ENCODE peak calls at places on chromosomes 2 and 18, in six cellular contexts. One of them, this sample, is unnamed.

GRCh38 chr2:106124126-106124756 is 69.9 kb downstream of the UXS1 start:
- DNase-seq in choroid plexus epithelial cell: no peak
- DNase-seq in sigmoid colon: no peak
- DNase-seq in foreskin fibroblast: no peak
- DNase-seq in endothelial cell of umbilical vein: no peak
- DNase-seq in HFF-Myc: no peak
- DNase-seq in this sample: no peak

GRCh38 chr18:24616638-24617037 is 156.2 kb downstream of the HRH4 start:
- DNase-seq in choroid plexus epithelial cell: no peak
- DNase-seq in sigmoid colon: no peak
- DNase-seq in foreskin fibroblast: no peak
- DNase-seq in endothelial cell of umbilical vein: no peak
- DNase-seq in HFF-Myc: no peak
- DNase-seq in this sample: no peak

GRCh38 chr2:190435031-190435677 is 27.0 kb downstream of the MFSD6 start:
- DNase-seq in choroid plexus epithelial cell: no peak
- DNase-seq in sigmoid colon: no peak
- DNase-seq in foreskin fibroblast: no peak
- DNase-seq in endothelial cell of umbilical vein: no peak
- DNase-seq in HFF-Myc: no peak
- DNase-seq in this sample: no peak

GRCh38 chr18:9627642-9628041 is 13.3 kb upstream of the PPP4R1 start:
- DNase-seq in choroid plexus epithelial cell: peak; percentile 76
- DNase-seq in sigmoid colon: no peak
- DNase-seq in foreskin fibroblast: no peak
- DNase-seq in endothelial cell of umbilical vein: no peak
- DNase-seq in HFF-Myc: no peak
- DNase-seq in this sample: no peak

GRCh38 chr2:162029287-162029901 is 44.6 kb downstream of the DPP4 start:
- DNase-seq in choroid plexus epithelial cell: no peak
- DNase-seq in sigmoid colon: no peak
- DNase-seq in foreskin fibroblast: peak; percentile 82
- DNase-seq in endothelial cell of umbilical vein: peak; percentile 42
- DNase-seq in HFF-Myc: peak; percentile 40
- DNase-seq in this sample: no peak

GRCh38 chr2:234993547-234993981 is 41.7 kb downstream of the SH3BP4 start:
- DNase-seq in choroid plexus epithelial cell: no peak
- DNase-seq in sigmoid colon: no peak
- DNase-seq in foreskin fibroblast: no peak
- DNase-seq in endothelial cell of umbilical vein: no peak
- DNase-seq in HFF-Myc: no peak
- DNase-seq in this sample: no peak

GRCh38 chr2:229218329-229218921 is 52.7 kb downstream of the PID1 start:
- DNase-seq in choroid plexus epithelial cell: no peak
- DNase-seq in sigmoid colon: no peak
- DNase-seq in foreskin fibroblast: no peak
- DNase-seq in endothelial cell of umbilical vein: no peak
- DNase-seq in HFF-Myc: no peak
- DNase-seq in this sample: no peak

GRCh38 chr18:32095156-32095555 is 3.5 kb downstream of the RNF138 start:
- DNase-seq in choroid plexus epithelial cell: no peak
- DNase-seq in sigmoid colon: no peak
- DNase-seq in foreskin fibroblast: peak; percentile 1
- DNase-seq in endothelial cell of umbilical vein: no peak
- DNase-seq in HFF-Myc: no peak
- DNase-seq in this sample: no peak

GRCh38 chr2:71453404-71454220 is at the start of gene DYSF:
- DNase-seq in choroid plexus epithelial cell: peak; percentile 44
- DNase-seq in sigmoid colon: peak; percentile 78
- DNase-seq in foreskin fibroblast: peak; percentile 13
- DNase-seq in endothelial cell of umbilical vein: no peak
- DNase-seq in HFF-Myc: no peak
- DNase-seq in this sample: no peak

GRCh38 chr2:28751956-28752607 is 452 bp downstream of the PPP1CB start:
- DNase-seq in choroid plexus epithelial cell: no peak
- DNase-seq in sigmoid colon: peak; percentile 74
- DNase-seq in foreskin fibroblast: no peak
- DNase-seq in endothelial cell of umbilical vein: no peak
- DNase-seq in HFF-Myc: no peak
- DNase-seq in this sample: no peak

GRCh38 chr2:228875152-228875875 is 395.8 kb downstream of the PID1 start:
- DNase-seq in choroid plexus epithelial cell: peak; percentile 36
- DNase-seq in sigmoid colon: no peak
- DNase-seq in foreskin fibroblast: peak; percentile 69
- DNase-seq in endothelial cell of umbilical vein: no peak
- DNase-seq in HFF-Myc: peak; percentile 59
- DNase-seq in this sample: peak; percentile 23

GRCh38 chr2:50772607-50773006 is 259.3 kb downstream of the NRXN1 start:
- DNase-seq in choroid plexus epithelial cell: no peak
- DNase-seq in sigmoid colon: no peak
- DNase-seq in foreskin fibroblast: no peak
- DNase-seq in endothelial cell of umbilical vein: no peak
- DNase-seq in HFF-Myc: no peak
- DNase-seq in this sample: no peak

GRCh38 chr2:17719562-17720371 is 33.8 kb downstream of the SMC6 start:
- DNase-seq in choroid plexus epithelial cell: peak; percentile 56
- DNase-seq in sigmoid colon: no peak
- DNase-seq in foreskin fibroblast: no peak
- DNase-seq in endothelial cell of umbilical vein: peak; percentile 79
- DNase-seq in HFF-Myc: no peak
- DNase-seq in this sample: no peak

GRCh38 chr2:37020212-37020886 is 54.0 kb upstream of the STRN start:
- DNase-seq in choroid plexus epithelial cell: peak; percentile 94
- DNase-seq in sigmoid colon: peak; percentile 86
- DNase-seq in foreskin fibroblast: peak; percentile 81
- DNase-seq in endothelial cell of umbilical vein: peak; percentile 77
- DNase-seq in HFF-Myc: peak; percentile 20
- DNase-seq in this sample: peak; percentile 23

GRCh38 chr2:142997254-142997653 is 119.8 kb downstream of the KYNU start:
- DNase-seq in choroid plexus epithelial cell: peak; percentile 55
- DNase-seq in sigmoid colon: no peak
- DNase-seq in foreskin fibroblast: no peak
- DNase-seq in endothelial cell of umbilical vein: no peak
- DNase-seq in HFF-Myc: no peak
- DNase-seq in this sample: no peak

GRCh38 chr2:167944825-167945659 is 302.4 kb downstream of the STK39 start:
- DNase-seq in choroid plexus epithelial cell: peak; percentile 25
- DNase-seq in sigmoid colon: no peak
- DNase-seq in foreskin fibroblast: peak; percentile 7
- DNase-seq in endothelial cell of umbilical vein: peak; percentile 19
- DNase-seq in HFF-Myc: no peak
- DNase-seq in this sample: no peak

GRCh38 chr18:43931439-43931838 is 654.1 kb upstream of the SYT4 start:
- DNase-seq in choroid plexus epithelial cell: peak; percentile 14
- DNase-seq in sigmoid colon: no peak
- DNase-seq in foreskin fibroblast: no peak
- DNase-seq in endothelial cell of umbilical vein: no peak
- DNase-seq in HFF-Myc: peak; percentile 20
- DNase-seq in this sample: no peak

GRCh38 chr2:42132966-42133641 is 36.0 kb upstream of the EML4 start:
- DNase-seq in choroid plexus epithelial cell: peak; percentile 93
- DNase-seq in sigmoid colon: peak; percentile 96
- DNase-seq in foreskin fibroblast: peak; percentile 97
- DNase-seq in endothelial cell of umbilical vein: peak; percentile 89
- DNase-seq in HFF-Myc: peak; percentile 93
- DNase-seq in this sample: peak; percentile 90

GRCh38 chr2:20071397-20072383 is 20.3 kb upstream of the LAPTM4A start:
- DNase-seq in choroid plexus epithelial cell: peak; percentile 96
- DNase-seq in sigmoid colon: peak; percentile 85
- DNase-seq in foreskin fibroblast: peak; percentile 92
- DNase-seq in endothelial cell of umbilical vein: peak; percentile 4
- DNase-seq in HFF-Myc: peak; percentile 91
- DNase-seq in this sample: peak; percentile 96

GRCh38 chr2:67514515-67514914 is 117.4 kb downstream of the ETAA1 start:
- DNase-seq in choroid plexus epithelial cell: peak; percentile 22
- DNase-seq in sigmoid colon: no peak
- DNase-seq in foreskin fibroblast: peak; percentile 57
- DNase-seq in endothelial cell of umbilical vein: no peak
- DNase-seq in HFF-Myc: peak; percentile 30
- DNase-seq in this sample: peak; percentile 42

GRCh38 chr2:4673025-4673489 is 969.7 kb downstream of the DCDC2C start:
- DNase-seq in choroid plexus epithelial cell: no peak
- DNase-seq in sigmoid colon: no peak
- DNase-seq in foreskin fibroblast: no peak
- DNase-seq in endothelial cell of umbilical vein: no peak
- DNase-seq in HFF-Myc: no peak
- DNase-seq in this sample: peak; percentile 13

GRCh38 chr2:111148225-111148873 is 27.6 kb downstream of the BCL2L11 start:
- DNase-seq in choroid plexus epithelial cell: no peak
- DNase-seq in sigmoid colon: no peak
- DNase-seq in foreskin fibroblast: no peak
- DNase-seq in endothelial cell of umbilical vein: peak; percentile 24
- DNase-seq in HFF-Myc: no peak
- DNase-seq in this sample: no peak

GRCh38 chr2:111145103-111145760 is 24.5 kb downstream of the BCL2L11 start:
- DNase-seq in choroid plexus epithelial cell: no peak
- DNase-seq in sigmoid colon: no peak
- DNase-seq in foreskin fibroblast: no peak
- DNase-seq in endothelial cell of umbilical vein: no peak
- DNase-seq in HFF-Myc: no peak
- DNase-seq in this sample: no peak

GRCh38 chr2:111145951-111146350 is 25.2 kb downstream of the BCL2L11 start:
- DNase-seq in choroid plexus epithelial cell: no peak
- DNase-seq in sigmoid colon: no peak
- DNase-seq in foreskin fibroblast: no peak
- DNase-seq in endothelial cell of umbilical vein: no peak
- DNase-seq in HFF-Myc: no peak
- DNase-seq in this sample: no peak

GRCh38 chr2:111148925-111149324 is 28.2 kb downstream of the BCL2L11 start:
- DNase-seq in choroid plexus epithelial cell: peak; percentile 20
- DNase-seq in sigmoid colon: no peak
- DNase-seq in foreskin fibroblast: no peak
- DNase-seq in endothelial cell of umbilical vein: peak; percentile 93
- DNase-seq in HFF-Myc: no peak
- DNase-seq in this sample: no peak

DNA sequence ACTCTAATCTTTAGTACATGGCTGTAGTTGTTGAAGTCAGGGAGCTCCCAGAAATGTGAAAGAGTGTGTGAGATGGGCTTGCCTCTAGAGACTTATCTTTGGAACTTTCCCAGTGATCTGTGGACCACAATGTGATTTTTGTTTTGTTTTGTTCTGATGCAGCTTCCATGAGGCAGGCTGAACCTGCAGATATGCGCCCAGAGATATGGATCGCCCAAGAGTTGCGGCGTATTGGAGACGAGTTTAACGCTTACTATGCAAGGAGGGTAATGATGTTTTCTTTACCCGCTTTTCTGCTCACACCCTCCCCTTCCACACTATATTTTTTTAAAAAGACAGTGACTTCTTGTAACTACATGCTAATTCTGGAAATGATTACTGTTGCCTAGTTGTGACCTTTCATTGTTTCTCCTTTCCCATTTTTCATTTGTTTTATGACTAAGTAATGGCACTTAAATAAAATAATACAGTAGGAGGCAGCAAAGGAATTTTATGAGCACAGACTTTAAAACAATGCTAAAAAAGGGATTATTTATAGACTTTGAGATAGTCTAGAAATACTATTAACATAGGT is 29.3 kb downstream of the BCL2L11 start:
- DNase-seq in choroid plexus epithelial cell: no peak
- DNase-seq in sigmoid colon: no peak
- DNase-seq in foreskin fibroblast: no peak
- DNase-seq in endothelial cell of umbilical vein: peak; percentile 88
- DNase-seq in HFF-Myc: no peak
- DNase-seq in this sample: no peak
- TF ChIP-seq CTCF in choroid plexus epithelial cell: no peak
- TF ChIP-seq CTCF in sigmoid colon: no peak
- TF ChIP-seq CTCF in foreskin fibroblast: no peak
- TF ChIP-seq CTCF in endothelial cell of umbilical vein: no peak
- TF ChIP-seq CTCF in HFF-Myc: no peak
- TF ChIP-seq CTCF in this sample: no peak

DNA sequence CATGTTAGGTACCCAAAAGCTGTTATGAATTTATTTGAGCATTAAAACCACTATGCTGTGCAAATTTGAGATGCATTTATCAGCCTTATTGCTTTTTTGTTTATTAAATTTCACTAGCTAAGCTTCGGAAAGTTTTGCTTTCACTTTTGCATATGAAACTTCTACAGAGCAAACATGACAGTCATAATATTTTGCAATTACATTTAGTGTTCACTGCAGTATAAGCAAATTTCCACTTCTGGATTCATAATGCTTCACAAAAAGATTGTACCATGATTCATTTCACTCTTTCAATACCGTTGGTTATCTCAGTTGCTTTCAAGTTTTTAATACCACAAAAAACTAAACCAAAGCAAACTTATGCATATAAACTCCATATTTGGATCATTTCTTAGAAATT is 228.7 kb upstream of the SLC8A1 start:
- DNase-seq in choroid plexus epithelial cell: no peak
- DNase-seq in sigmoid colon: no peak
- DNase-seq in foreskin fibroblast: no peak
- DNase-seq in endothelial cell of umbilical vein: no peak
- DNase-seq in HFF-Myc: no peak
- DNase-seq in this sample: no peak
- H3K4me3 ChIP-seq in choroid plexus epithelial cell: no peak overlapping the region
- H3K4me3 ChIP-seq in sigmoid colon: peak overlapping the region; percentile 23
- H3K4me3 ChIP-seq in foreskin fibroblast: no peak overlapping the region
- H3K4me3 ChIP-seq in endothelial cell of umbilical vein: no peak overlapping the region
- H3K4me3 ChIP-seq in HFF-Myc: no peak overlapping the region
- H3K4me3 ChIP-seq in this sample: no peak overlapping the region

DNA sequence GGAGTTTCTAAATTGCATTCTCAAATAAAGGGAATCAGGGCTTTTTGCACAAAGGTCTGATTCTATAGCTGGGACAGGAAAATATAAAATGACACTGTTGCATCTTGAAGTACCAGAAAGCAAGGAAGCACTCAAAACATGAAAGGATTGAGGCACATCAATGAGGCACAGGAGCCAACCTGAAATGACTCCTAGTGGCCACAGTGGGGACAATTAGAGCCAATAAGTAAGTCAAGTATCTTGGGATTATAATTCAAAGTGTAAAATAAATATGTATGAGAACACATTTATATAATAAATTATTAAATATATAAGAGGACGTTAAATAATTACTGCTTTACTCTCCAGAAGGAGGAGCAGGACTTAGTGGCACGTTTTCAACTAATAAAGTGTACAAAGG is 1259.5 kb upstream of the CDH2 start:
- DNase-seq in choroid plexus epithelial cell: no peak
- DNase-seq in sigmoid colon: no peak
- DNase-seq in foreskin fibroblast: no peak
- DNase-seq in endothelial cell of umbilical vein: no peak
- DNase-seq in HFF-Myc: no peak
- DNase-seq in this sample: no peak
- TF ChIP-seq CTCF in choroid plexus epithelial cell: peak; percentile 6
- TF ChIP-seq CTCF in sigmoid colon: no peak
- TF ChIP-seq CTCF in foreskin fibroblast: no peak
- TF ChIP-seq CTCF in endothelial cell of umbilical vein: no peak
- TF ChIP-seq CTCF in HFF-Myc: no peak
- TF ChIP-seq CTCF in this sample: no peak

DNA sequence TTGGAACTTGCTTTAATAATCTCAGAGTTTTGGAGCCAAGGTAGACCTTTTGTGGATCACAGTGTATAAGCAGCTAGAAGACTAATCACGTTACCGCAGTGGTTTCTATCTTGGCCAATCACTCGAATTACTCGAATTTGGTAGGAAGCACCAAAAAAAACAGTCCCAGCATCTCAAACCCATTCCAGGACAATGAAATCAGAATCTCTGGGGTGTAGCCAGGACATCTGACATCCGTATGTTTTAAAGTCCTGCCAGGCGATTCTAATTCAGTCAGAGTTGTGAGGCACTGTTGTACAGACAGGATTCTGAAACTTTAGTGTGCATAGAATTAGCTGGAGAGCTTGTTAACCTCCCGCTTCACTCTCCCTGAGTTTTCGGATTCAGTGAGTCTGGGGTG is 30.8 kb downstream of the GRHL1 start:
- DNase-seq in choroid plexus epithelial cell: peak; percentile 62
- DNase-seq in sigmoid colon: no peak
- DNase-seq in foreskin fibroblast: peak; percentile 85
- DNase-seq in endothelial cell of umbilical vein: no peak
- DNase-seq in HFF-Myc: peak; percentile 97
- DNase-seq in this sample: peak; percentile 81
- H3K4me3 ChIP-seq in choroid plexus epithelial cell: no peak overlapping the region
- H3K4me3 ChIP-seq in sigmoid colon: no peak overlapping the region
- H3K4me3 ChIP-seq in foreskin fibroblast: no peak overlapping the region
- H3K4me3 ChIP-seq in endothelial cell of umbilical vein: no peak overlapping the region
- H3K4me3 ChIP-seq in HFF-Myc: no peak overlapping the region
- H3K4me3 ChIP-seq in this sample: no peak overlapping the region